ENCODE peak calls at places on chromosome 1, in four cellular contexts. O, A, L and P are unnamed samples.

GRCh38 chr1:109396971-109397370 is 747 bp downstream of the SORT1 start:
- DNase-seq in L (no peak), O (no peak), A (no peak), P (no peak)

GRCh38 chr1:40107290-40107959 is 10.4 kb upstream of the PPT1 start:
- DNase-seq in A (no peak), L (no peak), O (no peak), P (no peak)

GRCh38 chr1:248807067-248807737 is 18.5 kb downstream of the SH3BP5L start:
- DNase-seq in O (peak; percentile 66), A (peak; percentile 42), L (no peak), P (peak; percentile 9)

GRCh38 chr1:203273869-203274602 is 31.3 kb upstream of the BTG2 start:
- DNase-seq in A (no peak), L (no peak), O (no peak), P (no peak)

GRCh38 chr1:81225769-81226602 is 574.7 kb upstream of the ADGRL2 start:
- DNase-seq in A (no peak), O (no peak), L (no peak), P (no peak)

GRCh38 chr1:94160811-94161210 is 39.9 kb upstream of the ABCA4 start:
- DNase-seq in O (no peak), L (peak; percentile 31), A (no peak), P (no peak)

GRCh38 chr1:87337606-87338005 is 8.9 kb downstream of the LMO4 start:
- DNase-seq in L (no peak), O (no peak), A (no peak), P (no peak)

GRCh38 chr1:159951016-159951415 is 3.0 kb downstream of the SLAMF9 start:
- DNase-seq in O (no peak), L (no peak), A (no peak), P (no peak)